ENCODE peak calls at places on chromosomes 7 and 10, in nine cellular contexts. S, O, R, D, P, K, C, T and I are unnamed samples.

GRCh38 chr10:5552376-5553321 is 27.9 kb downstream of the CALML3 start:
- DNase-seq in P (no peak), R (no peak), K (no peak), T (no peak), S (no peak), D (no peak), O (no peak), C (no peak), I (no peak)

GRCh38 chr10:115047705-115048104 is 45.5 kb upstream of the ATRNL1 start:
- DNase-seq in T (no peak), S (no peak), K (no peak), R (no peak), P (no peak), D (no peak), C (no peak), O (no peak), I (no peak)

GRCh38 chr7:35681630-35682029 is 13.3 kb downstream of the HERPUD2 start:
- DNase-seq in R (no peak), S (no peak), O (no peak), D (no peak), T (no peak), P (no peak), K (no peak), C (no peak), I (no peak)

GRCh38 chr10:30437039-30437781 is 3.2 kb downstream of the MAP3K8 start:
- DNase-seq in S (no peak), D (peak; percentile 27), O (no peak), C (peak; percentile 10), T (no peak), R (no peak), P (no peak), K (peak; percentile 44), I (no peak)

GRCh38 chr7:112266595-112267270 is 60.2 kb downstream of the ZNF277 start:
- DNase-seq in K (peak; percentile 11), S (no peak), O (no peak), D (no peak), R (no peak), P (no peak), C (no peak), T (no peak), I (no peak)

GRCh38 chr10:5611899-5612680 is 54.3 kb downstream of the ASB13 start:
- DNase-seq in D (no peak), K (peak; percentile 51), S (no peak), C (no peak), T (no peak), O (no peak), P (no peak), R (no peak), I (no peak)

GRCh38 chr10:56470701-56471100 is 109.6 kb upstream of the ZWINT start:
- DNase-seq in S (no peak), C (no peak), T (no peak), O (no peak), R (no peak), D (no peak), P (no peak), K (no peak), I (no peak)

GRCh38 chr7:77199008-77199966 is at the start of gene FGL2:
- DNase-seq in O (no peak), S (peak; percentile 54), K (no peak), D (peak; percentile 22), C (peak; percentile 19), P (peak; percentile 25), R (no peak), T (peak; percentile 32), I (no peak)

GRCh38 chr10:44788147-44788819 is 122.9 kb upstream of the TMEM72 start:
- DNase-seq in T (no peak), K (no peak), C (no peak), D (no peak), S (no peak), O (no peak), R (no peak), P (no peak), I (no peak)

GRCh38 chr7:148042935-148043334 is 547.6 kb upstream of the C7orf33 start:
- DNase-seq in K (no peak), D (no peak), S (no peak), R (no peak), O (no peak), T (no peak), C (no peak), P (no peak), I (no peak)

GRCh38 chr7:165661-166369 is 26.6 kb upstream of the FAM20C start:
- DNase-seq in D (no peak), K (no peak), O (no peak), P (no peak), T (no peak), R (no peak), C (no peak), S (no peak), I (no peak)

GRCh38 chr10:103712898-103713498 is 142.4 kb downstream of the SH3PXD2A start:
- DNase-seq in P (peak; percentile 78), R (peak; percentile 12), K (peak; percentile 62), S (peak; percentile 86), O (peak; percentile 66), C (peak; percentile 75), T (peak; percentile 76), D (peak; percentile 80), I (peak; percentile 75)

GRCh38 chr7:104978460-104978859 is 35.5 kb upstream of the KMT2E start:
- DNase-seq in S (peak; percentile 30), D (no peak), K (no peak), T (peak; percentile 36), C (no peak), P (no peak), R (no peak), O (no peak), I (no peak)

GRCh38 chr10:114255227-114255626 is 16.2 kb downstream of the VWA2 start:
- DNase-seq in T (no peak), C (no peak), D (no peak), O (no peak), P (no peak), R (no peak), K (no peak), S (no peak), I (no peak)

GRCh38 chr7:158617737-158618128 is 30.1 kb upstream of the PTPRN2 start:
- DNase-seq in S (no peak), T (no peak), C (no peak), R (no peak), K (no peak), O (no peak), P (no peak), D (peak; percentile 76), I (no peak)

GRCh38 chr7:139124084-139124914 is 14.8 kb upstream of the ZC3HAV1 start:
- DNase-seq in P (no peak), S (no peak), T (no peak), R (no peak), D (no peak), O (no peak), C (no peak), K (no peak), I (no peak)

GRCh38 chr10:130463876-130464360 is 327.7 kb downstream of the GLRX3 start:
- DNase-seq in R (peak; percentile 32), T (no peak), D (no peak), P (no peak), S (no peak), K (no peak), C (no peak), O (no peak), I (no peak)

GRCh38 chr10:59240581-59241183 is 64.2 kb downstream of the PHYHIPL start:
- DNase-seq in C (no peak), P (no peak), S (no peak), T (peak; percentile 55), R (no peak), K (peak; percentile 9), O (no peak), D (peak; percentile 18), I (peak; percentile 27)

GRCh38 chr7:26319631-26320030 is 28.0 kb downstream of the SNX10 start:
- DNase-seq in T (no peak), O (no peak), K (no peak), S (no peak), C (no peak), R (no peak), P (no peak), D (no peak), I (no peak)

GRCh38 chr10:86803156-86803555 is 46.7 kb downstream of the BMPR1A start:
- DNase-seq in K (no peak), D (no peak), C (no peak), P (no peak), O (no peak), R (no peak), S (no peak), T (no peak), I (no peak)

GRCh38 chr10:132994811-132995210 is 52.4 kb upstream of the CFAP46 start:
- DNase-seq in T (no peak), D (no peak), P (no peak), R (no peak), C (no peak), K (no peak), S (no peak), O (no peak), I (no peak)

GRCh38 chr10:124345521-124345920 is 73.2 kb downstream of the OAT start:
- DNase-seq in C (no peak), R (no peak), T (no peak), D (no peak), S (no peak), O (no peak), K (no peak), P (no peak), I (no peak)

GRCh38 chr10:132063432-132063831 is 2.3 kb upstream of the JAKMIP3 start:
- DNase-seq in C (no peak), T (peak; percentile 49), P (peak; percentile 17), R (no peak), D (no peak), K (no peak), S (no peak), O (no peak), I (no peak)